ENCODE peak calls at places on chromosomes 16 and 17, in eight cellular contexts. One of them, this sample, is unnamed.
A peak's percentile ranks its signal among the peaks of the same experiment; 100 is the strongest.

GRCh38 chr17:59371426-59372099 is 40.1 kb downstream of the YPEL2 start:
- DNase-seq in H9: no peak
- DNase-seq in B cell: no peak
- DNase-seq in D721Med: no peak
- DNase-seq in kidney epithelial cell: no peak
- DNase-seq in heart left ventricle: peak; percentile 63
- DNase-seq in fibroblast of the aortic adventitia: peak; percentile 46
- DNase-seq in BJ: no peak
- DNase-seq in this sample: no peak

GRCh38 chr16:24022797-24023196 is 187.0 kb downstream of the PRKCB start:
- DNase-seq in H9: no peak
- DNase-seq in B cell: no peak
- DNase-seq in D721Med: no peak
- DNase-seq in kidney epithelial cell: no peak
- DNase-seq in heart left ventricle: no peak
- DNase-seq in fibroblast of the aortic adventitia: no peak
- DNase-seq in BJ: no peak
- DNase-seq in this sample: no peak

GRCh38 chr17:76562734-76563148 is 22.9 kb downstream of the PRCD start:
- DNase-seq in H9: no peak
- DNase-seq in B cell: no peak
- DNase-seq in D721Med: no peak
- DNase-seq in kidney epithelial cell: no peak
- DNase-seq in heart left ventricle: peak; percentile 57
- DNase-seq in fibroblast of the aortic adventitia: peak; percentile 79
- DNase-seq in BJ: peak; percentile 87
- DNase-seq in this sample: no peak

GRCh38 chr17:50295021-50295420 is 20.8 kb downstream of the TMEM92 start:
- DNase-seq in H9: no peak
- DNase-seq in B cell: no peak
- DNase-seq in D721Med: no peak
- DNase-seq in kidney epithelial cell: no peak
- DNase-seq in heart left ventricle: no peak
- DNase-seq in fibroblast of the aortic adventitia: no peak
- DNase-seq in BJ: no peak
- DNase-seq in this sample: no peak

GRCh38 chr17:16988749-16989229 is 16.9 kb upstream of the TNFRSF13B start:
- DNase-seq in H9: no peak
- DNase-seq in B cell: no peak
- DNase-seq in D721Med: no peak
- DNase-seq in kidney epithelial cell: no peak
- DNase-seq in heart left ventricle: no peak
- DNase-seq in fibroblast of the aortic adventitia: no peak
- DNase-seq in BJ: no peak
- DNase-seq in this sample: no peak

GRCh38 chr16:1899641-1900451 is 18.4 kb downstream of the HS3ST6 start:
- DNase-seq in H9: no peak
- DNase-seq in B cell: no peak
- DNase-seq in D721Med: no peak
- DNase-seq in kidney epithelial cell: no peak
- DNase-seq in heart left ventricle: no peak
- DNase-seq in fibroblast of the aortic adventitia: no peak
- DNase-seq in BJ: no peak
- DNase-seq in this sample: no peak

GRCh38 chr17:58192612-58193011 is at the start of gene EPX:
- DNase-seq in H9: no peak
- DNase-seq in B cell: no peak
- DNase-seq in D721Med: no peak
- DNase-seq in kidney epithelial cell: no peak
- DNase-seq in heart left ventricle: no peak
- DNase-seq in fibroblast of the aortic adventitia: no peak
- DNase-seq in BJ: no peak
- DNase-seq in this sample: no peak

GRCh38 chr16:11484691-11485258 is 101.9 kb downstream of the LITAF start:
- DNase-seq in H9: no peak
- DNase-seq in B cell: no peak
- DNase-seq in D721Med: no peak
- DNase-seq in kidney epithelial cell: no peak
- DNase-seq in heart left ventricle: no peak
- DNase-seq in fibroblast of the aortic adventitia: peak; percentile 12
- DNase-seq in BJ: no peak
- DNase-seq in this sample: no peak

GRCh38 chr16:86034421-86034919 is 135.5 kb downstream of the IRF8 start:
- DNase-seq in H9: no peak
- DNase-seq in B cell: no peak
- DNase-seq in D721Med: no peak
- DNase-seq in kidney epithelial cell: no peak
- DNase-seq in heart left ventricle: no peak
- DNase-seq in fibroblast of the aortic adventitia: no peak
- DNase-seq in BJ: no peak
- DNase-seq in this sample: no peak

GRCh38 chr16:72796222-72796621 is 251.7 kb downstream of the ZFHX3 start:
- DNase-seq in H9: no peak
- DNase-seq in B cell: no peak
- DNase-seq in D721Med: no peak
- DNase-seq in kidney epithelial cell: no peak
- DNase-seq in heart left ventricle: no peak
- DNase-seq in fibroblast of the aortic adventitia: no peak
- DNase-seq in BJ: no peak
- DNase-seq in this sample: no peak

GRCh38 chr17:73901661-73902415 is 257.6 kb upstream of the SDK2 start:
- DNase-seq in H9: peak; percentile 80
- DNase-seq in B cell: peak; percentile 55
- DNase-seq in D721Med: no peak
- DNase-seq in kidney epithelial cell: no peak
- DNase-seq in heart left ventricle: peak; percentile 57
- DNase-seq in fibroblast of the aortic adventitia: no peak
- DNase-seq in BJ: no peak
- DNase-seq in this sample: peak; percentile 58

GRCh38 chr17:72387487-72387886 is 266.7 kb downstream of the SOX9 start:
- DNase-seq in H9: no peak
- DNase-seq in B cell: no peak
- DNase-seq in D721Med: no peak
- DNase-seq in kidney epithelial cell: peak; percentile 89
- DNase-seq in heart left ventricle: no peak
- DNase-seq in fibroblast of the aortic adventitia: peak; percentile 74
- DNase-seq in BJ: peak; percentile 88
- DNase-seq in this sample: no peak

GRCh38 chr17:66830451-66830850 is 4.5 kb upstream of the CACNG5 start:
- DNase-seq in H9: peak; percentile 64
- DNase-seq in B cell: no peak
- DNase-seq in D721Med: no peak
- DNase-seq in kidney epithelial cell: no peak
- DNase-seq in heart left ventricle: no peak
- DNase-seq in fibroblast of the aortic adventitia: no peak
- DNase-seq in BJ: no peak
- DNase-seq in this sample: no peak

DNA sequence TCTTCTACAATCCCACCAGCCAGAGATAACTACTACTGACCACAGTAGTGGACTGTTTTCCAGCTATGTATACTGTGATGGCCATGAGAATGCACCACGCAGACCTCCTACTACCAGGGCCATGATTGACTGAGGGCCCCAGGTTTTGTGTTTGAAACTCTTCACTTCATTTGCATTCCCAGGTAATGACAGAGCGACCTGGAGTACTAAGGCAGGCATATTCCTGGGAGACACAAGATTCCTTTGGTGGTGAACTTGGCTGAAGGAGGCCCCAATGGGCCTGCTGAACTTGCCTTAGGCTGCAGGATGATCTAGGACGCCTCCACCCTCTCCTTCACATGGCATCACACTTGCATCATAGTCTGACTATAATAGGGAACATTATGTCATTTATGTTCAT is 30.4 kb downstream of the CLEC19A start:
- DNase-seq in H9: no peak
- DNase-seq in B cell: no peak
- DNase-seq in D721Med: no peak
- DNase-seq in kidney epithelial cell: no peak
- DNase-seq in heart left ventricle: no peak
- DNase-seq in fibroblast of the aortic adventitia: no peak
- DNase-seq in BJ: no peak
- DNase-seq in this sample: no peak
- TF ChIP-seq CTCF in H9: no peak
- TF ChIP-seq CTCF in B cell: no peak
- TF ChIP-seq CTCF in D721Med: no peak
- TF ChIP-seq CTCF in kidney epithelial cell: no peak
- TF ChIP-seq CTCF in heart left ventricle: no peak
- TF ChIP-seq CTCF in fibroblast of the aortic adventitia: no peak
- TF ChIP-seq CTCF in BJ: no peak
- TF ChIP-seq CTCF in this sample: no peak

GRCh38 chr17:42676424-42677011 is at the start of gene PLEKHH3:
- DNase-seq in H9: no peak
- DNase-seq in B cell: peak; percentile 57
- DNase-seq in D721Med: no peak
- DNase-seq in kidney epithelial cell: no peak
- DNase-seq in heart left ventricle: no peak
- DNase-seq in fibroblast of the aortic adventitia: no peak
- DNase-seq in BJ: no peak
- DNase-seq in this sample: no peak
- TF ChIP-seq CTCF in H9: no peak
- TF ChIP-seq CTCF in B cell: no peak
- TF ChIP-seq CTCF in D721Med: no peak
- TF ChIP-seq CTCF in kidney epithelial cell: peak; percentile 8
- TF ChIP-seq CTCF in heart left ventricle: peak; percentile 7
- TF ChIP-seq CTCF in fibroblast of the aortic adventitia: peak; percentile 27
- TF ChIP-seq CTCF in BJ: peak; percentile 11
- TF ChIP-seq CTCF in this sample: no peak

DNA sequence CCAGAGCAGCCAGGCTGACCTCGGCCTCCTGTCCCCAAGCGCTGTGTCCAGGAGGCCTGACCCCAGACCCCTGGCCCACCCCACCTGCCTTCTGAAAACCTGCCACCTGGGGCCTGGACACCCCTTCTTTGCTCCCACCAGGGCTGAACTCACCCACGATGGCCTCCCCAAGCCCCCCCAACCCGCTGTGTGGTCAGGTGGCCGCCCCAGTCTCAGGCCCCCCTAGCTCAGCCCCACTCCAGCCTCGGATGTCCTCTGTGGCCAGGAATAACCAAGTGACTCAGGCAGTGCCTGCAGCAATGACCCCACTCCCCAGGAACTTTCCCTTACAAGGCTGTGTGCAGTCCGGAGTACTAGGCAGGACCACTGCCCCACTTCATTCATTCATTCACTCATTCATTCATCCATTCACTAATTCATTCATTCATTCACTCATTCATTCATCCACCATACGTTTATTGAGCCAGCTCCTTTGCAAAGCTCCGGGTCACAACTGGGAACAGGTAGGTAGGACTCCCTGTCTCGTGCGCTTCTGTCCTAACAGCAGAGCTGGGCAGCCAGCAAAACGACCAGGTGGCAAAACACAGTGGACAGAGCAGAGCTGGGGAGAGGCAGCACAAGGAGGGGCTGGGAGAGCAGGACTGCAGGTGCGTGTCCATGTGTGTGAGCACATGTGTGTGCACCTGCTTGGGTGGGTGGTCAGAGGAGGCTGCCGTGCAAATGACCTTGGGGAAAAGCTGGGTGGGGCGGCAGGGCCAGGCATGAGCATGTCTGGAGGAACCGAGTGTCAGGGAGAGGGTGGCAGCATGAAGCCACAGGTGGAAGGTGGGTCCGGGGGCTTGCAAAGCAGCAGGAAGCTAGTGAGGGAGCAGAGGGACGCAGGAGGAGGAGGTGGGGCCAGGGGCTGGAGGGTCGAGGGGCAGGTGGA is 75.8 kb upstream of the CBX4 start:
- DNase-seq in H9: no peak
- DNase-seq in B cell: no peak
- DNase-seq in D721Med: no peak
- DNase-seq in kidney epithelial cell: no peak
- DNase-seq in heart left ventricle: peak; percentile 9
- DNase-seq in fibroblast of the aortic adventitia: no peak
- DNase-seq in BJ: no peak
- DNase-seq in this sample: no peak
- TF ChIP-seq CTCF in H9: no peak
- TF ChIP-seq CTCF in B cell: no peak
- TF ChIP-seq CTCF in D721Med: no peak
- TF ChIP-seq CTCF in kidney epithelial cell: no peak
- TF ChIP-seq CTCF in heart left ventricle: no peak
- TF ChIP-seq CTCF in fibroblast of the aortic adventitia: no peak
- TF ChIP-seq CTCF in BJ: no peak
- TF ChIP-seq CTCF in this sample: no peak

GRCh38 chr16:62891-63290 is 9.3 kb downstream of the SNRNP25 start:
- DNase-seq in H9: no peak
- DNase-seq in B cell: peak; percentile 44
- DNase-seq in D721Med: no peak
- DNase-seq in kidney epithelial cell: no peak
- DNase-seq in heart left ventricle: peak; percentile 22
- DNase-seq in fibroblast of the aortic adventitia: no peak
- DNase-seq in BJ: no peak
- DNase-seq in this sample: no peak
- TF ChIP-seq CTCF in H9: no peak
- TF ChIP-seq CTCF in B cell: no peak
- TF ChIP-seq CTCF in D721Med: no peak
- TF ChIP-seq CTCF in kidney epithelial cell: no peak
- TF ChIP-seq CTCF in heart left ventricle: no peak
- TF ChIP-seq CTCF in fibroblast of the aortic adventitia: no peak
- TF ChIP-seq CTCF in BJ: no peak
- TF ChIP-seq CTCF in this sample: no peak

DNA sequence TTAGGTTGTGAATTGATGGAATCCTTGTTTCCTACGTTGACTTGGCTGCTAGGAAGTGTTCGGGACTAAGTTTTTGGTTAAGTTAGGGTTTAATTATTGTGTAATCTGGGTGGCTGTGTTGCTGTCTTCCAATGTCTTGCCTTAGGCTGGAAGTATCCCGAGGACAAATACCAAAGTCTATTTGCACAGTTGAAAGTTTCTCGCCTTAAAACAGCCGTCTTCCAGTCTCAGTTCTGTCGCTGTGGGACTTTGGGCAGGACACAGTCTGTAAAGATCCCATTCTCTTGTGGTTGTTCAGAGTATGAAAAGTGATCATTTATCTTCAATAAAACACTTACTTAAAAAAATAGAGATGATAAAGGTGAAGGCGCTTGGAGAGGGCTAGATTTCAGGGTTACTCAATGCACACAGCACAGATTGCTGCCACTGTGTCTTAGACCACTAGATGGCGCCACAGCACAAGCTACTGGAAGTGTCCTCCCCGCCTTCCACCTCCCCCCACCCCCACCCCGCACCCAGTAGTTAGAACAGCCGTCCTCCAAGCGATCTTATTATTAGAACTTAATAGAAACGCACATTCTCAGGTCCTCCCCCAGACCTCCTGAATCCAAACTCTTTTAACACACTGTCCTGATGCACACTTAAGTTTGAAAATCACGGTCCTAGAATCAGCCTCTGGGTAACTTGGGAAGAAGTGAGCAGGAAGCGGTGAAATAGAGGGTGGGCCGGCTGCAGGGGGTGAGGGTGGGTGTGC is 45.8 kb downstream of the AKAP1 start:
- DNase-seq in H9: peak; percentile 83
- DNase-seq in B cell: peak; percentile 94
- DNase-seq in D721Med: peak; percentile 95
- DNase-seq in kidney epithelial cell: peak; percentile 19
- DNase-seq in heart left ventricle: peak; percentile 87
- DNase-seq in fibroblast of the aortic adventitia: peak; percentile 82
- DNase-seq in BJ: no peak
- DNase-seq in this sample: peak; percentile 71
- TF ChIP-seq CTCF in H9: peak; percentile 90
- TF ChIP-seq CTCF in B cell: peak; percentile 87
- TF ChIP-seq CTCF in D721Med: peak; percentile 93
- TF ChIP-seq CTCF in kidney epithelial cell: peak; percentile 87
- TF ChIP-seq CTCF in heart left ventricle: peak; percentile 86
- TF ChIP-seq CTCF in fibroblast of the aortic adventitia: peak; percentile 87
- TF ChIP-seq CTCF in BJ: peak; percentile 86
- TF ChIP-seq CTCF in this sample: peak; percentile 80

GRCh38 chr17:10357768-10358167 is 15.0 kb downstream of the MYH13 start:
- DNase-seq in H9: peak; percentile 82
- DNase-seq in B cell: peak; percentile 53
- DNase-seq in D721Med: no peak
- DNase-seq in kidney epithelial cell: no peak
- DNase-seq in heart left ventricle: no peak
- DNase-seq in fibroblast of the aortic adventitia: no peak
- DNase-seq in BJ: no peak
- DNase-seq in this sample: no peak
- TF ChIP-seq CTCF in H9: peak; percentile 85
- TF ChIP-seq CTCF in B cell: peak; percentile 61
- TF ChIP-seq CTCF in D721Med: peak; percentile 38
- TF ChIP-seq CTCF in kidney epithelial cell: peak; percentile 62
- TF ChIP-seq CTCF in heart left ventricle: peak; percentile 20
- TF ChIP-seq CTCF in fibroblast of the aortic adventitia: peak; percentile 32
- TF ChIP-seq CTCF in BJ: peak; percentile 19
- TF ChIP-seq CTCF in this sample: no peak

This sample was measured in CD14-positive monocyte.